ENCODE peak calls at places on chromosomes 3 and 15, in four cellular contexts. One of them, this sample, is unnamed.

GRCh38 chr3:880371-880770 is 212.5 kb upstream of the CNTN6 start:
- DNase-seq in colonic mucosa: no peak
- DNase-seq in right cardiac atrium: no peak
- DNase-seq in fibroblast of lung: no peak
- DNase-seq in this sample: no peak

GRCh38 chr3:140904521-140904920 is 37.1 kb upstream of the SLC25A36 start:
- DNase-seq in colonic mucosa: no peak
- DNase-seq in right cardiac atrium: no peak
- DNase-seq in fibroblast of lung: no peak
- DNase-seq in this sample: no peak

GRCh38 chr3:63513801-63514200 is 138.7 kb upstream of the SNTN start:
- DNase-seq in colonic mucosa: no peak
- DNase-seq in right cardiac atrium: no peak
- DNase-seq in fibroblast of lung: no peak
- DNase-seq in this sample: no peak

GRCh38 chr3:189708375-189708774 is 77.2 kb downstream of the TP63 start:
- DNase-seq in colonic mucosa: no peak
- DNase-seq in right cardiac atrium: no peak
- DNase-seq in fibroblast of lung: no peak
- DNase-seq in this sample: no peak

GRCh38 chr3:136899622-136900158 is 37.7 kb downstream of the NCK1 start:
- DNase-seq in colonic mucosa: no peak
- DNase-seq in right cardiac atrium: no peak
- DNase-seq in fibroblast of lung: peak
- DNase-seq in this sample: no peak

GRCh38 chr3:197507541-197507940 is 48.2 kb downstream of the BDH1 start:
- DNase-seq in colonic mucosa: no peak
- DNase-seq in right cardiac atrium: no peak
- DNase-seq in fibroblast of lung: no peak
- DNase-seq in this sample: no peak

GRCh38 chr15:62559049-62559733 is 394.1 kb upstream of the C2CD4B start:
- DNase-seq in colonic mucosa: no peak
- DNase-seq in right cardiac atrium: peak
- DNase-seq in fibroblast of lung: peak
- DNase-seq in this sample: no peak

GRCh38 chr15:70212288-70212962 is 114.7 kb upstream of the TLE3 start:
- DNase-seq in colonic mucosa: no peak
- DNase-seq in right cardiac atrium: no peak
- DNase-seq in fibroblast of lung: peak
- DNase-seq in this sample: no peak

GRCh38 chr3:127789051-127789450 is 33.3 kb downstream of the MGLL start:
- DNase-seq in colonic mucosa: no peak
- DNase-seq in right cardiac atrium: no peak
- DNase-seq in fibroblast of lung: no peak
- DNase-seq in this sample: no peak

GRCh38 chr3:41267975-41268640 is 68.8 kb downstream of the CTNNB1 start:
- DNase-seq in colonic mucosa: no peak
- DNase-seq in right cardiac atrium: no peak
- DNase-seq in fibroblast of lung: peak
- DNase-seq in this sample: no peak

GRCh38 chr3:2523251-2523836 is 424.7 kb downstream of the CNTN4 start:
- DNase-seq in colonic mucosa: no peak
- DNase-seq in right cardiac atrium: no peak
- DNase-seq in fibroblast of lung: no peak
- DNase-seq in this sample: no peak

GRCh38 chr3:69921651-69922050 is 77.9 kb upstream of the SAMMSON start:
- DNase-seq in colonic mucosa: no peak
- DNase-seq in right cardiac atrium: no peak
- DNase-seq in fibroblast of lung: no peak
- DNase-seq in this sample: no peak

GRCh38 chr3:30760737-30761136 is 133.7 kb downstream of the GADL1 start:
- DNase-seq in colonic mucosa: no peak
- DNase-seq in right cardiac atrium: no peak
- DNase-seq in fibroblast of lung: no peak
- DNase-seq in this sample: no peak

GRCh38 chr3:47852604-47853397 is 49.9 kb downstream of the DHX30 start:
- DNase-seq in colonic mucosa: no peak
- DNase-seq in right cardiac atrium: no peak
- DNase-seq in fibroblast of lung: no peak
- DNase-seq in this sample: no peak

GRCh38 chr3:8464668-8465067 is 37.0 kb upstream of the LMCD1 start:
- DNase-seq in colonic mucosa: no peak
- DNase-seq in right cardiac atrium: no peak
- DNase-seq in fibroblast of lung: no peak
- DNase-seq in this sample: no peak

GRCh38 chr3:13019243-13019701 is 54.0 kb downstream of the IQSEC1 start:
- DNase-seq in colonic mucosa: no peak
- DNase-seq in right cardiac atrium: peak
- DNase-seq in fibroblast of lung: peak
- DNase-seq in this sample: peak

GRCh38 chr15:85044251-85044853 is 62.7 kb downstream of the PDE8A start:
- DNase-seq in colonic mucosa: peak
- DNase-seq in right cardiac atrium: peak
- DNase-seq in fibroblast of lung: peak
- DNase-seq in this sample: no peak

GRCh38 chr3:11566916-11567315 is 76.8 kb downstream of the VGLL4 start:
- DNase-seq in colonic mucosa: no peak
- DNase-seq in right cardiac atrium: no peak
- DNase-seq in fibroblast of lung: no peak
- DNase-seq in this sample: no peak

GRCh38 chr3:156109989-156110388 is 10.4 kb upstream of the KCNAB1 start:
- DNase-seq in colonic mucosa: no peak
- DNase-seq in right cardiac atrium: no peak
- DNase-seq in fibroblast of lung: no peak
- DNase-seq in this sample: no peak

GRCh38 chr3:52784021-52784621 is 6.7 kb downstream of the ITIH1 start:
- DNase-seq in colonic mucosa: no peak
- DNase-seq in right cardiac atrium: no peak
- DNase-seq in fibroblast of lung: no peak
- DNase-seq in this sample: no peak